ENCODE peak calls at places on chromosomes 5 and 9, in four cellular contexts. S is endothelial cell; L is M059J; Q is activated naive CD4-positive, alpha-beta T cell treated with anti-CD3 and anti-CD28 coated beads for 36 hours. I is an unnamed sample.

GRCh38 chr5:16737173-16737572 is 120.4 kb upstream of the RETREG1 start:
- DNase-seq in S (no peak), L (no peak), Q (no peak), I (no peak)

GRCh38 chr5:172672696-172673095 is 31.6 kb downstream of the NEURL1B start:
- DNase-seq in S (no peak), L (no peak), Q (no peak), I (no peak)

GRCh38 chr5:109102291-109102690 is 307.5 kb downstream of the PJA2 start:
- DNase-seq in S (no peak), L (no peak), Q (no peak), I (peak)

GRCh38 chr9:127424669-127424986 is 446 bp downstream of the ZNF79 start:
- DNase-seq in S (no peak), L (peak), Q (peak), I (no peak)

GRCh38 chr9:71628247-71628646 is 140.1 kb downstream of the CEMIP2 start:
- DNase-seq in S (no peak), L (no peak), Q (no peak), I (no peak)

GRCh38 chr9:14985419-14985818 is 75.2 kb upstream of the FREM1 start:
- DNase-seq in S (no peak), L (no peak), Q (no peak), I (no peak)

GRCh38 chr9:331197-331596 is 116.5 kb downstream of the DOCK8 start:
- DNase-seq in S (no peak), L (no peak), Q (no peak), I (no peak)

GRCh38 chr9:126327016-126327749 is 554 bp downstream of the MVB12B start:
- DNase-seq in S (no peak), L (no peak), Q (peak), I (no peak)

GRCh38 chr9:134444040-134444315 is 117.7 kb downstream of the RXRA start:
- DNase-seq in S (no peak), L (no peak), Q (no peak), I (no peak)

GRCh38 chr5:127229185-127229889 is 61.3 kb upstream of the MEGF10 start:
- DNase-seq in S (peak), L (peak), Q (peak), I (no peak)

GRCh38 chr5:139435676-139436075 is 3.6 kb downstream of the DNAJC18 start:
- DNase-seq in S (no peak), L (no peak), Q (no peak), I (no peak)

GRCh38 chr5:41418220-41419031 is 92.0 kb downstream of the PLCXD3 start:
- DNase-seq in S (no peak), L (peak), Q (no peak), I (peak)

GRCh38 chr5:179608131-179608581 is 15.3 kb downstream of the HNRNPH1 start:
- DNase-seq in S (no peak), L (no peak), Q (peak), I (no peak)

GRCh38 chr9:110183208-110184145 is 24.5 kb downstream of the C9orf152 start:
- DNase-seq in S (peak), L (peak), Q (peak), I (peak)

GRCh38 chr5:61409568-61409967 is 77.5 kb downstream of the ZSWIM6 start:
- DNase-seq in S (no peak), L (peak), Q (no peak), I (peak)

GRCh38 chr9:93297659-93298497 is 113.9 kb downstream of the WNK2 start:
- DNase-seq in S (no peak), L (no peak), Q (no peak), I (no peak)

GRCh38 chr5:95403996-95404395 is 12.8 kb downstream of the FAM81B start:
- DNase-seq in S (no peak), L (peak), Q (no peak), I (peak)

GRCh38 chr5:68648944-68649874 is 433.7 kb downstream of the PIK3R1 start:
- DNase-seq in S (no peak), L (no peak), Q (no peak), I (no peak)

GRCh38 chr5:162786234-162786633 is 651.2 kb upstream of the CCNG1 start:
- DNase-seq in S (no peak), L (no peak), Q (no peak), I (no peak)

GRCh38 chr5:7886849-7887460 is 18.0 kb downstream of the MTRR start:
- DNase-seq in S (no peak), L (peak), Q (no peak), I (peak)

GRCh38 chr9:132698989-132699388 is 28.7 kb downstream of the GTF3C4 start:
- DNase-seq in S (no peak), L (peak), Q (no peak), I (no peak)

GRCh38 chr5:39503148-39503547 is 78.4 kb upstream of the DAB2 start:
- DNase-seq in S (no peak), L (no peak), Q (no peak), I (no peak)

GRCh38 chr5:40784027-40784653 is 14.0 kb downstream of the PRKAA1 start:
- DNase-seq in S (no peak), L (no peak), Q (no peak), I (no peak)

GRCh38 chr5:143119881-143120341 is 283.6 kb downstream of the NR3C1 start:
- DNase-seq in S (no peak), L (no peak), Q (no peak), I (no peak)

GRCh38 chr9:6443661-6444060 is 30.7 kb downstream of the UHRF2 start:
- DNase-seq in S (no peak), L (no peak), Q (no peak), I (no peak)

GRCh38 chr9:115957571-115957970 is 196.0 kb upstream of the PAPPA start:
- DNase-seq in S (no peak), L (no peak), Q (no peak), I (peak)

GRCh38 chr5:141496038-141496437 is 7.2 kb downstream of the PCDHGC5 start:
- DNase-seq in S (no peak), L (no peak), Q (no peak), I (peak)

GRCh38 chr5:168552146-168552545 is 23.0 kb downstream of the FBLL1 start:
- DNase-seq in S (no peak), L (peak), Q (no peak), I (peak)

GRCh38 chr5:89871906-89872305 is 537.6 kb downstream of the CETN3 start:
- DNase-seq in S (no peak), L (no peak), Q (no peak), I (no peak)

GRCh38 chr9:4814913-4815312 is 22.2 kb downstream of the RCL1 start:
- DNase-seq in S (no peak), L (no peak), Q (no peak), I (no peak)

GRCh38 chr5:2699686-2700085 is 51.8 kb downstream of the IRX2 start:
- DNase-seq in S (no peak), L (no peak), Q (no peak), I (no peak)

I was measured in astrocyte.